ENCODE peak calls at places on chromosomes 1 and 21, in four cellular contexts. Z is heart left ventricle, L is endothelial cell, Q is neural crest cell. R is an unnamed sample.

GRCh38 chr1:234125283-234125682 is 220.8 kb downstream of the SLC35F3 start:
- DNase-seq in Z (no peak), L (peak), Q (peak), R (peak)

GRCh38 chr1:206635983-206636354 is 633 bp downstream of the DYRK3 start:
- DNase-seq in Z (no peak), L (no peak), Q (no peak), R (no peak)

GRCh38 chr21:46416551-46416950 is 42.1 kb upstream of the DIP2A start:
- DNase-seq in Z (no peak), L (no peak), Q (no peak), R (no peak)

GRCh38 chr1:198462365-198463025 is 78.0 kb downstream of the ATP6V1G3 start:
- DNase-seq in Z (no peak), L (no peak), Q (no peak), R (no peak)

GRCh38 chr1:204077979-204078696 is 5.2 kb downstream of the SOX13 start:
- DNase-seq in Z (no peak), L (peak), Q (no peak), R (no peak)

GRCh38 chr1:21293537-21294265 is 3.4 kb upstream of the ECE1 start:
- DNase-seq in Z (no peak), L (no peak), Q (no peak), R (peak)

GRCh38 chr1:54277451-54278355 is 77.7 kb downstream of the MRPL37 start:
- DNase-seq in Z (no peak), L (no peak), Q (no peak), R (peak)

GRCh38 chr1:33470495-33471012 is 1.9 kb upstream of the ZSCAN20 start:
- DNase-seq in Z (peak), L (peak), Q (peak), R (peak)

GRCh38 chr1:22043175-22043769 is 9.2 kb upstream of the CDC42 start:
- DNase-seq in Z (no peak), L (no peak), Q (no peak), R (no peak)

GRCh38 chr1:181189245-181189644 is 100.7 kb downstream of the IER5 start:
- DNase-seq in Z (no peak), L (no peak), Q (no peak), R (no peak)

GRCh38 chr21:42921912-42922311 is 3.5 kb downstream of the ERVH48-1 start:
- DNase-seq in Z (peak), L (no peak), Q (no peak), R (no peak)

GRCh38 chr1:77370161-77370560 is 88.3 kb downstream of the AK5 start:
- DNase-seq in Z (no peak), L (no peak), Q (no peak), R (no peak)

GRCh38 chr1:246200225-246200624 is 306.9 kb downstream of the SMYD3 start:
- DNase-seq in Z (no peak), L (no peak), Q (no peak), R (no peak)

GRCh38 chr21:36170823-36171222 is 14.2 kb downstream of the DOP1B start:
- DNase-seq in Z (no peak), L (no peak), Q (no peak), R (no peak)

GRCh38 chr1:221708076-221708571 is 33.8 kb downstream of the DUSP10 start:
- DNase-seq in Z (no peak), L (no peak), Q (no peak), R (peak)

GRCh38 chr1:201328576-201328975 is 45.3 kb downstream of the PKP1 start:
- DNase-seq in Z (peak), L (no peak), Q (no peak), R (no peak)

GRCh38 chr21:34949045-34949444 is 100.1 kb downstream of the RUNX1 start:
- DNase-seq in Z (no peak), L (no peak), Q (no peak), R (no peak)

GRCh38 chr1:85553416-85553815 is 27.1 kb upstream of the CCN1 start:
- DNase-seq in Z (no peak), L (no peak), Q (no peak), R (no peak)

GRCh38 chr1:221781102-221781744 is 39.3 kb upstream of the DUSP10 start:
- DNase-seq in Z (no peak), L (no peak), Q (no peak), R (no peak)

GRCh38 chr1:169708633-169709032 is 2.8 kb downstream of the SELL start:
- DNase-seq in Z (no peak), L (no peak), Q (no peak), R (no peak)

GRCh38 chr1:83131692-83131955 is 867.3 kb downstream of the TTLL7 start:
- DNase-seq in Z (no peak), L (no peak), Q (no peak), R (no peak)

GRCh38 chr1:168146160-168146539 is 9.4 kb upstream of the GPR161 start:
- DNase-seq in Z (no peak), L (no peak), Q (no peak), R (no peak)

GRCh38 chr1:230495891-230496385 is 69.8 kb upstream of the PGBD5 start:
- DNase-seq in Z (no peak), L (no peak), Q (no peak), R (no peak)

GRCh38 chr1:168112673-168113305 is 23.9 kb downstream of the GPR161 start:
- DNase-seq in Z (no peak), L (no peak), Q (no peak), R (peak)

GRCh38 chr1:77533660-77534295 is 148.7 kb downstream of the ZZZ3 start:
- DNase-seq in Z (peak), L (peak), Q (peak), R (peak)

GRCh38 chr1:42922687-42923366 is 35.8 kb downstream of the SLC2A1 start:
- DNase-seq in Z (no peak), L (peak), Q (peak), R (peak)

GRCh38 chr1:201570886-201571624 is 32.1 kb downstream of the NAV1 start:
- DNase-seq in Z (peak), L (no peak), Q (no peak), R (no peak)

GRCh38 chr1:201119206-201119814 is 7.1 kb upstream of the CACNA1S start:
- DNase-seq in Z (no peak), L (peak), Q (peak), R (peak)

GRCh38 chr1:27364696-27365371 is 1.9 kb downstream of the MAP3K6 start:
- DNase-seq in Z (no peak), L (no peak), Q (no peak), R (no peak)

GRCh38 chr1:27367160-27367650 is 444 bp upstream of the MAP3K6 start:
- DNase-seq in Z (no peak), L (no peak), Q (no peak), R (no peak)

GRCh38 chr1:27365372-27366112 is 1.2 kb downstream of the MAP3K6 start:
- DNase-seq in Z (peak), L (peak), Q (peak), R (peak)

GRCh38 chr1:27366113-27366410 is 699 bp downstream of the MAP3K6 start:
- DNase-seq in Z (peak), L (peak), Q (peak), R (peak)

GRCh38 chr1:27366411-27367159 is at the start of gene MAP3K6:
- DNase-seq in Z (peak), L (peak), Q (peak), R (peak)
- TF ChIP-seq CTCF in Z (peak), L (no peak), Q (peak), R (peak)

GRCh38 chr1:225874431-225874830 is 7.7 kb downstream of the TMEM63A start:
- DNase-seq in Z (no peak), L (no peak), Q (no peak), R (no peak)

GRCh38 chr1:225870883-225871282 is 11.3 kb downstream of the TMEM63A start:
- DNase-seq in Z (no peak), L (no peak), Q (no peak), R (no peak)

GRCh38 chr1:225873281-225873850 is 8.8 kb downstream of the TMEM63A start:
- DNase-seq in Z (no peak), L (no peak), Q (no peak), R (no peak)

GRCh38 chr1:225871374-225872074 is 10.7 kb downstream of the TMEM63A start:
- DNase-seq in Z (no peak), L (no peak), Q (no peak), R (no peak)

DNA sequence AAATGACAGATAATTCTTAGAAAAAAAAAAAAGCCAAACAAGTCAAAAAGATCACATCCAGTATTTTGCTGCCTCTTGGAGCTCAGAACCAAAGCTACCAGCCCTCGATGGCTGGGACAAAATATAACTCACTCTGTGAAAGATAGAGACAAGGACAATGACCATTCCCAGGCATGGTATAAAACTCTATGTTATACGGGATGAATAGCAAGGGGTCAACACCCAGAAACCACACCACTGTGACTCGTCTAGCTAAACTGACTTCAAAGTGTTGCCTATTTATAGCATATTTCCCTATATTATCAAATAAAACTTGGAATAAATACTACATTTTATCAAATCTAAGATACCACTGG is 10.1 kb downstream of the TMEM63A start:
- DNase-seq in Z (no peak), L (no peak), Q (no peak), R (no peak)
- TF ChIP-seq CTCF in Z (no peak), L (no peak), Q (no peak), R (no peak)

DNA sequence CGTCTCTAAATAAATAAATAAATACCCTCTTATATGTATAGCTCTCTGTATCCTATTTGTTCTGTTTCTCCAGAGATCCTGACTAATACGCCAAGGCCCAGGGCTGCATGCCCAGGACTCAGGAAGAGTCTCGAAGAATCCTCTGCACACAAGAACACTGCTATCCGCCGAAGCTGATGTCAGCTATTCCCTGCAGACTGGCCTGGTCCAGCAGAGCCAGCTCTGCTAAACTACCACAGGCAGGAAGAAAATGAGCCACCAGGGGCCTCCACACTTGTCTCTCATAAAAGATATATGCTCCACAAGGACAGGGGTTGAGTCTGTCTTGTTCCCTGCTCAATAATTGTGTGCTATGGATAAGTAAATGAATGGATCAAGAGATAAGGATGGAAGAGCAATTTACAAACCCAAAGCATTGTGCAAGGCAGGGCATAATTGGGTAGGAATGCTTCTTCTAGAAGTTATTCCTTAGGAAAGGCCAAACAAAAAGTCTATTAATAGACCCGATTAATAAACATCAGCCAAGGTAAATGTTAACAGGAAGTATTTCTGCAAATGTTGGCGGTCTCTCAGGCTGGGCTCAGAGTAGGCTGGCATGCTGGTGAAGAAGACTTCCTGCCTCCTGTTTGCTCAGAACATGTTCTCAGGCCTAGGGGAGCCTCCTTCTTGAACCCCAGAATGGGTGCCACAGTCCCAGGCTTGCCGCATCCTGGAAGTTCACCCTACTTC is 26.3 kb upstream of the MAN1C1 start:
- DNase-seq in Z (peak), L (no peak), Q (no peak), R (no peak)
- TF ChIP-seq CTCF in Z (no peak), L (no peak), Q (peak), R (no peak)

GRCh38 chr1:17122449-17123194 is 3.4 kb upstream of the PADI2 start:
- DNase-seq in Z (no peak), L (no peak), Q (no peak), R (no peak)

GRCh38 chr1:17120483-17120882 is 1.2 kb upstream of the PADI2 start:
- DNase-seq in Z (no peak), L (no peak), Q (no peak), R (no peak)

GRCh38 chr1:17119744-17120482 is 662 bp upstream of the PADI2 start:
- DNase-seq in Z (no peak), L (no peak), Q (no peak), R (peak)

GRCh38 chr1:17121881-17122280 is 2.6 kb upstream of the PADI2 start:
- DNase-seq in Z (no peak), L (no peak), Q (no peak), R (no peak)

GRCh38 chr1:17120962-17121837 is 1.9 kb upstream of the PADI2 start:
- DNase-seq in Z (no peak), L (no peak), Q (no peak), R (no peak)
- TF ChIP-seq CTCF in Z (no peak), L (no peak), Q (no peak), R (no peak)

GRCh38 chr1:182720465-182720864 is 36.1 kb upstream of the RGS8 start:
- DNase-seq in Z (no peak), L (peak), Q (no peak), R (no peak)
- TF ChIP-seq CTCF in Z (no peak), L (peak), Q (peak), R (no peak)

GRCh38 chr1:84225636-84226035 is 75.9 kb upstream of the SAMD13 start:
- DNase-seq in Z (no peak), L (no peak), Q (no peak), R (no peak)

GRCh38 chr1:84224905-84225304 is 76.6 kb upstream of the SAMD13 start:
- DNase-seq in Z (no peak), L (no peak), Q (no peak), R (no peak)

GRCh38 chr1:84223751-84224432 is 77.6 kb upstream of the SAMD13 start:
- DNase-seq in Z (no peak), L (no peak), Q (no peak), R (no peak)
- TF ChIP-seq CTCF in Z (no peak), L (no peak), Q (no peak), R (no peak)

GRCh38 chr21:26965567-26966359 is 1.1 kb downstream of the ADAMTS5 start:
- DNase-seq in Z (peak), L (peak), Q (peak), R (peak)
- TF ChIP-seq CTCF in Z (no peak), L (peak), Q (peak), R (no peak)

DNA sequence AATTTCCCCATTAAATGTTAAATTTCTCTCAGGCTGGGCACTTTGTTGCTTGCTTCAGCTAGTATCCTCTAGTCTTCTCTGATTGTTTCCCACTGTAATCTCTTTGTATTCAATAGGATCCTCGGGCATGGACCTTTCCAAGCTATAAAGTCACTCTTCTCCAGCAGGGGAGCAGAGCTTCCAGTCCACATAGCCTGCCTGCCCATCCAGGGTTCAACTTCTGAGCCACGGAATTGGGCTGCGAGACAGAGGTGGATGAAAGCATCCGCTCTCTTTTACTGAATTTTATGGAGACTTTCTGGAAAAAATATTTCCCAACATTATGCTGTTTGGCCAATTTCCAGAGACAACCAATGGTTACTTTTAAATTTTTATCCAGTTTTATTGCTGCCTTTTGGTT is 1.1 kb upstream of the CFHR5 start:
- DNase-seq in Z (no peak), L (no peak), Q (no peak), R (no peak)
- TF ChIP-seq CTCF in Z (no peak), L (no peak), Q (no peak), R (no peak)

GRCh38 chr1:88736633-88737248 is 52.7 kb downstream of the PKN2 start:
- DNase-seq in Z (no peak), L (peak), Q (no peak), R (no peak)
- TF ChIP-seq CTCF in Z (peak), L (no peak), Q (peak), R (peak)